ENCODE peak calls at places on chromosomes 4 and X, in six cellular contexts. K is GM12865, X is heart right ventricle, W is upper lobe of left lung, I is K562, T is OCI-LY7. E is an unnamed sample.

GRCh38 chrX:147376601-147377387 is 534.9 kb upstream of the FMR1 start:
- DNase-seq in K (no peak), X (no peak), W (no peak), I (no peak), T (peak; percentile 0), E (no peak)

GRCh38 chr4:169124661-169125060 is 114.6 kb upstream of the CBR4 start:
- DNase-seq in K (no peak), X (no peak), W (no peak), I (no peak), T (no peak), E (no peak)

GRCh38 chr4:52659016-52659721 is at the start of gene USP46:
- DNase-seq in K (peak; percentile 85), X (peak; percentile 81), W (peak; percentile 68), I (peak; percentile 87), T (peak; percentile 72), E (peak; percentile 38)

GRCh38 chr4:55397521-55398321 is 2.0 kb downstream of the TMEM165 start:
- DNase-seq in K (peak; percentile 30), X (no peak), W (no peak), I (no peak), T (peak; percentile 23), E (peak; percentile 90)

GRCh38 chrX:108712886-108713285 is 23.5 kb downstream of the IRS4 start:
- DNase-seq in K (no peak), X (no peak), W (no peak), I (no peak), T (no peak), E (no peak)

GRCh38 chrX:11334165-11334564 is 41.0 kb downstream of the AMELX start:
- DNase-seq in K (no peak), X (no peak), W (no peak), I (no peak), T (no peak), E (peak; percentile 75)

GRCh38 chr4:2363056-2363719 is 55.3 kb downstream of the ZFYVE28 start:
- DNase-seq in K (no peak), X (no peak), W (peak; percentile 31), I (no peak), T (no peak), E (no peak)

GRCh38 chr4:6909970-6910339 is 329 bp downstream of the TBC1D14 start:
- DNase-seq in K (peak; percentile 53), X (no peak), W (no peak), I (peak; percentile 81), T (no peak), E (no peak)

GRCh38 chr4:131192318-131192717 is 1956.8 kb upstream of the PCDH10 start:
- DNase-seq in K (no peak), X (no peak), W (no peak), I (no peak), T (no peak), E (no peak)

GRCh38 chrX:34631826-34632225 is 25.3 kb downstream of the TMEM47 start:
- DNase-seq in K (no peak), X (no peak), W (no peak), I (no peak), T (no peak), E (no peak)

GRCh38 chrX:45258741-45259402 is 58.2 kb upstream of the DIPK2B start:
- DNase-seq in K (no peak), X (no peak), W (no peak), I (no peak), T (peak; percentile 20), E (no peak)

GRCh38 chrX:70470850-70471289 is 26.2 kb downstream of the DLG3 start:
- DNase-seq in K (peak; percentile 39), X (no peak), W (no peak), I (no peak), T (no peak), E (peak; percentile 42)

GRCh38 chrX:14508025-14508690 is 21.2 kb upstream of the GLRA2 start:
- DNase-seq in K (no peak), X (no peak), W (no peak), I (no peak), T (no peak), E (peak; percentile 56)

GRCh38 chr4:148126825-148127224 is 315.4 kb downstream of the NR3C2 start:
- DNase-seq in K (no peak), X (no peak), W (no peak), I (no peak), T (no peak), E (no peak)

GRCh38 chr4:120318447-120318846 is 251.8 kb upstream of the MAD2L1 start:
- DNase-seq in K (no peak), X (no peak), W (no peak), I (no peak), T (no peak), E (no peak)

GRCh38 chrX:19782419-19782818 is 105.0 kb downstream of the SH3KBP1 start:
- DNase-seq in K (no peak), X (no peak), W (peak; percentile 32), I (no peak), T (no peak), E (no peak)

GRCh38 chr4:102169345-102169744 is 175.9 kb downstream of the SLC39A8 start:
- DNase-seq in K (no peak), X (no peak), W (no peak), I (no peak), T (no peak), E (no peak)

GRCh38 chrX:69896046-69896445 is 153.7 kb downstream of the AWAT2 start:
- DNase-seq in K (no peak), X (no peak), W (no peak), I (no peak), T (no peak), E (no peak)

GRCh38 chr4:119744580-119744979 is 116.0 kb upstream of the PDE5A start:
- DNase-seq in K (no peak), X (no peak), W (no peak), I (no peak), T (no peak), E (peak; percentile 20)

GRCh38 chr4:171025323-171025722 is 787.9 kb upstream of the GALNTL6 start:
- DNase-seq in K (no peak), X (no peak), W (no peak), I (no peak), T (no peak), E (no peak)

GRCh38 chrX:103586314-103586646 is 965 bp downstream of the TCEAL4 start:
- DNase-seq in K (peak; percentile 9), X (no peak), W (no peak), I (no peak), T (no peak), E (no peak)

DNA sequence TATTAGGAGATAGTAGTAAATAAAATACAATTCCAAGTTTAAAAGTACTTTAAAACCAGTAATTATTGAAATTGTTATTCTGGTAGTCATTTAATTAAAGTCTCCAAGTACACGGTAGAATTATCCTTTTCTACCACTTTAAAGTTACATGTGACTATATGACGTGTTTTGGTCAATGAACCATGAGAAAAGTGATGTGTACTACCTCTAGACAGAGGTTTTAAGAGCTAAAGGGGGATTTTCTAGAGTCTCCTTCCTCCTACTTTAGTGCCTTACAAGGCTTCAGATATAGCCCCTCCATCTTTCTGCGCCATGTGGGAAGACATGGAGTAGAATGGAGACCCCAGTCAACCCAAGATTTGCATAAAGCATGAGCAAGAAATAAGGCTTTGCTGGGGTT is 2296.6 kb upstream of the AGA start:
- DNase-seq in K (no peak), X (no peak), W (no peak), I (no peak), T (no peak), E (no peak)
- H3K4me3 ChIP-seq in K (no peak overlapping the region), X (no peak overlapping the region), W (no peak overlapping the region), I (no peak overlapping the region), T (no peak overlapping the region), E (no peak overlapping the region)

GRCh38 chr4:57104706-57105560 is 5.3 kb downstream of the IGFBP7 start:
- DNase-seq in K (no peak), X (no peak), W (no peak), I (no peak), T (no peak), E (peak; percentile 64)

GRCh38 chr4:57110635-57111546 is 706 bp upstream of the IGFBP7 start:
- DNase-seq in K (peak; percentile 44), X (peak; percentile 59), W (peak; percentile 72), I (no peak), T (no peak), E (peak; percentile 43)

GRCh38 chr4:57109847-57110634 is at the start of gene IGFBP7:
- DNase-seq in K (no peak), X (peak; percentile 53), W (peak; percentile 70), I (peak; percentile 55), T (no peak), E (no peak)

GRCh38 chr4:57113870-57114269 is 3.7 kb upstream of the IGFBP7 start:
- DNase-seq in K (no peak), X (no peak), W (no peak), I (no peak), T (no peak), E (no peak)

DNA sequence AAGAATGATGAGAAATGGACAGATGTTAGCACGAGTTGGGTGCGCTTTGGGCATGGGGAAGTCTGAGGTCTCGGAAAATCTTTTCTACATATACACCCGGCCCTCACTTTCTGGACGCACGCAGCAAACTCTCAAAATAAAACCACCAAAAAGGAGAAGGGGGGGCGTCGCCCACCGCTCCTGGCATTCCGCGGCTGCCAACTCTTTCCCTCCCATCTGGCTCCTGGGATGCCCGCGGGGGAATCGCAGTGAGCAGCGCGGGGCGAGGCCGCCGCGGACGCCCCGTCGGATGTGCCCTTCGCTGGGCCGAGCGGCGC is 697 bp downstream of the IGFBP7 start:
- DNase-seq in K (no peak), X (no peak), W (no peak), I (no peak), T (no peak), E (no peak)
- H3K4me3 ChIP-seq in K (no peak overlapping the region), X (peak overlapping the region; percentile 93), W (peak overlapping the region; percentile 67), I (no peak overlapping the region), T (no peak overlapping the region), E (peak overlapping the region; percentile 87)

GRCh38 chr4:78092850-78093249 is 35.7 kb downstream of the FRAS1 start:
- DNase-seq in K (no peak), X (no peak), W (no peak), I (no peak), T (no peak), E (no peak)
- H3K4me3 ChIP-seq in K (no peak overlapping the region), X (no peak overlapping the region), W (no peak overlapping the region), I (no peak overlapping the region), T (no peak overlapping the region), E (no peak overlapping the region)

GRCh38 chr4:156765277-156765676 is 206.3 kb downstream of the PDGFC start:
- DNase-seq in K (no peak), X (no peak), W (no peak), I (no peak), T (no peak), E (no peak)

GRCh38 chr4:156763511-156763910 is 208.1 kb downstream of the PDGFC start:
- DNase-seq in K (no peak), X (no peak), W (no peak), I (no peak), T (no peak), E (no peak)

GRCh38 chr4:156762851-156763250 is 208.7 kb downstream of the PDGFC start:
- DNase-seq in K (no peak), X (no peak), W (no peak), I (no peak), T (no peak), E (no peak)

GRCh38 chr4:156764846-156765245 is 206.8 kb downstream of the PDGFC start:
- DNase-seq in K (no peak), X (no peak), W (no peak), I (no peak), T (no peak), E (no peak)

DNA sequence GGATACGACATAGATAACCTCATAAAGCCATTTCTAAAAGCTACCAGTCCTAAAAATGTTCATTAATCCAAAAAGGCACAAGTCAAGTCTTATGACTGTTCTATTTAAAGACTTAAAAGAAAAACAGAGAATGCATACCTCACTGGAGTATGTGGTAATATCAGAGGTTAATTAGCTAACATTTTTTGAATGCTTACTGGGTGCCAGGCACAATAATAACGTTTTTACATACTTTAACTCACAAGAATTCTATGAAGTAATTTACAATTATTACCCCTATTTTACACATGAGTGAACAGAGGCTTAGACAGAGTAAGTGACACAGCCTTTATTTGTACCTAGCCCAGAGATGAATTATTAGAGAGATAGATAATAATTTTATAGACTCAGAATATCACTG is 207.5 kb downstream of the PDGFC start:
- DNase-seq in K (no peak), X (no peak), W (no peak), I (no peak), T (no peak), E (no peak)
- H3K4me3 ChIP-seq in K (no peak overlapping the region), X (no peak overlapping the region), W (no peak overlapping the region), I (no peak overlapping the region), T (no peak overlapping the region), E (no peak overlapping the region)